ENCODE peak calls at places on chromosome 12, in six cellular contexts. Y, O, B, P, W and C are unnamed samples.

GRCh38 chr12:94545937-94546771 is 86.5 kb upstream of the CEP83 start:
- DNase-seq in W (no peak), B (peak), P (no peak), Y (no peak), O (peak), C (peak)

GRCh38 chr12:92396647-92397258 is 251.1 kb upstream of the BTG1 start:
- DNase-seq in B (no peak), Y (no peak), P (no peak), W (no peak), O (no peak), C (no peak)

GRCh38 chr12:4030938-4031702 is 157.9 kb upstream of the PARP11 start:
- DNase-seq in W (peak), O (peak), Y (peak), B (peak), P (peak), C (peak)

GRCh38 chr12:65355461-65355860 is 77.0 kb downstream of the MSRB3 start:
- DNase-seq in B (no peak), Y (no peak), P (no peak), W (no peak), O (no peak), C (no peak)

GRCh38 chr12:128551266-128552025 is 272.3 kb downstream of the SLC15A4 start:
- DNase-seq in Y (no peak), B (no peak), P (no peak), W (no peak), O (no peak), C (no peak)

GRCh38 chr12:49422038-49422575 is 54.8 kb downstream of the SPATS2 start:
- DNase-seq in P (no peak), B (no peak), O (no peak), W (no peak), Y (no peak), C (no peak)

GRCh38 chr12:117911347-117911746 is 57.4 kb downstream of the KSR2 start:
- DNase-seq in O (no peak), Y (no peak), B (no peak), W (no peak), P (no peak), C (no peak)

GRCh38 chr12:27453462-27453861 is 6.9 kb downstream of the SMCO2 start:
- DNase-seq in O (no peak), P (no peak), W (no peak), Y (no peak), B (no peak), C (no peak)

GRCh38 chr12:131948166-131948712 is 1.5 kb upstream of the EP400 start:
- DNase-seq in Y (no peak), W (no peak), P (no peak), O (no peak), B (no peak), C (no peak)

GRCh38 chr12:46921754-46922113 is 95.9 kb upstream of the SLC38A4 start:
- DNase-seq in Y (no peak), O (no peak), B (no peak), W (no peak), P (no peak), C (no peak)

GRCh38 chr12:3564861-3565260 is 73.9 kb downstream of the PRMT8 start:
- DNase-seq in B (no peak), Y (no peak), P (no peak), W (no peak), O (no peak), C (no peak)

GRCh38 chr12:92505373-92506340 is 197.1 kb upstream of the PLEKHG7 start:
- DNase-seq in Y (peak), P (peak), B (peak), O (no peak), W (no peak), C (no peak)

GRCh38 chr12:6608592-6609311 is 1.6 kb upstream of the CHD4 start:
- DNase-seq in W (peak), Y (peak), O (no peak), B (no peak), P (no peak), C (no peak)

GRCh38 chr12:100706029-100706428 is 88.5 kb upstream of the ANO4 start:
- DNase-seq in O (no peak), W (no peak), P (no peak), B (no peak), Y (no peak), C (no peak)

GRCh38 chr12:2387051-2387834 is 334.5 kb downstream of the CACNA1C start:
- DNase-seq in Y (no peak), W (no peak), P (no peak), B (no peak), O (no peak), C (no peak)

GRCh38 chr12:104333692-104334255 is 30.2 kb downstream of the EID3 start:
- DNase-seq in O (no peak), W (no peak), P (no peak), B (no peak), Y (no peak), C (no peak)

GRCh38 chr12:104334581-104334980 is 31.0 kb downstream of the EID3 start:
- DNase-seq in P (no peak), O (no peak), B (no peak), Y (no peak), W (no peak), C (no peak)

GRCh38 chr12:104331376-104331775 is 27.8 kb downstream of the EID3 start:
- DNase-seq in B (no peak), O (no peak), Y (no peak), W (no peak), P (no peak), C (no peak)

GRCh38 chr12:104328790-104329189 is 25.3 kb downstream of the EID3 start:
- DNase-seq in O (no peak), B (no peak), P (no peak), W (no peak), Y (no peak), C (no peak)

DNA sequence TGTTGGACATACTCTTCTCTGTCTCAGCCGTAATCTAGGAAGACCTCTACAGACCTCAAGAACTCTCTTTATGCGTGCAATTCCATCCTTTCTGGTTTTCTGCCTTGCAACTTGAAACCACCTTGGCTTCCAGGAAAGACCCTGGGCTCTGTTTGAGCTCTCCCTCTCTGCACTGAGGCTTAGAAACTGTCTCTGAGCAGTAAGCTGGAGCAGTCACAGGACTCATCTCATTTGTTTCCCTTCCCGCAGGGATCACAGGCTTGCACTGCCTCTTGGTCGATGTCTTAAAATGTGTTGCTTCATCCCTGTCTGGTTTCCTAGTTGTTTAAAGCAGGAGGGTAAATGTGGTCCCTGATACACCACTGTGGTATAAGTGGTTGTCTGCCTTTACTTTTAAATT is 26.2 kb downstream of the EID3 start:
- DNase-seq in B (no peak), P (no peak), Y (no peak), W (no peak), O (no peak), C (no peak)
- TF ChIP-seq POLR2AphosphoS5 in B (no peak), P (no peak), Y (no peak), W (no peak), O (no peak), C (no peak)

DNA sequence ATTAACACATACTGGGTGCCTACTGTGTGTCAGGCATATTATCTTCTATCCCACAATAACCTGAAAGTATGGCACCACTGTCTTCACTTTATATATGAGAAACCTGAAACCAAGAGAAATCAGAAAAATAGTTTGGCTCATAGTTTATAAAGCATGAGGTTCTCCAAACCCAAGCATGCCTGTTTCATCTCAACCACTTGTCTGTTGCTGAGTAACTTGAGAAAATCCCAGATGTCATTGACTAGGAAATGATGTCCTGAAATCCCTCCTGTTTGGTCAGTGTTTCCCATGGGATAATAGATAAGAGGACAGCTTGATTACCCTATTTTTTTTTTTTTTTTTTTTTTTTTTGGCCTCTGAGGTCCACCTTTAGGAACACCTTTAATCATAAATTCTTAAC is 2.6 kb upstream of the IFNG-AS1 start:
- DNase-seq in B (no peak), P (no peak), O (no peak), W (no peak), Y (no peak), C (no peak)
- TF ChIP-seq POLR2AphosphoS5 in B (no peak), P (no peak), O (no peak), W (no peak), Y (no peak), C (no peak)

DNA sequence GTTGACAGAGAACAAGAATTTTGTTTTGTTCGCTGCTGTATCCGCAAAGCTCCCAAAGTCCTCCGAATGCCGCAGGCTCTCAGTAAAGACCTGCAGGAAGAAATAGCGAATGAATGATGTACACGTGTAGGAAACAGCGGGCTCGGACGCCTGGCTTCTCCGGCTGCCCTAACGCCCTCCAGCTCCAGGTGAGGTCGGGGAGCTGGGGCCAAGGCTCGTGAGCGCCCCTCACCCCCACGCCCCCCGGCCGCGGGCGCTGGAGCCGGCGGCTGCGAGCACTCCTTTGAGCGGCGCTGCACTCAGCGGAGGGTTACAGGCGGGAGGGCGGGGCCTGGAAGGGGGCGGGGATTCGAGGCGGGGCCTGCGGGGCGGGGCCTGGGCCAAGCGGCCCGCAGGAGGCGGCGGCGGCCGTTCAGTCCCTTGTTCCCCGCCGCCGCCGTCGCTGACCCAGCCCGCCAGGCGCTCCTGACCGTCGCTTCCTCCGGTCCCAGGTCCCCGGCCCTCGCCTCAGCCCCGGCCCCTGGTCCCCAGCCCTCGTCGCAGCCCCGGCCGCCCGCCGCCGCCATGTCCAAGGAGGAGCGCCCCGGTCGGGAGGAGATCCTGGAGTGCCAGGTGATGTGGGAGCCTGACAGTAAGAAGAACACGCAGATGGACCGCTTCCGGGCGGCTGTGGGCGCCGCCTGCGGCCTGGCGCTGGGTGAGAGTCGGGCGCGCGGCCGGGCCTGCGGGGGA is at the start of gene AACS:
- DNase-seq in O (peak), Y (peak), W (peak), B (peak), P (peak), C (peak)
- TF ChIP-seq POLR2AphosphoS5 in O (peak), Y (peak), W (peak), B (no peak), P (no peak), C (peak)

DNA sequence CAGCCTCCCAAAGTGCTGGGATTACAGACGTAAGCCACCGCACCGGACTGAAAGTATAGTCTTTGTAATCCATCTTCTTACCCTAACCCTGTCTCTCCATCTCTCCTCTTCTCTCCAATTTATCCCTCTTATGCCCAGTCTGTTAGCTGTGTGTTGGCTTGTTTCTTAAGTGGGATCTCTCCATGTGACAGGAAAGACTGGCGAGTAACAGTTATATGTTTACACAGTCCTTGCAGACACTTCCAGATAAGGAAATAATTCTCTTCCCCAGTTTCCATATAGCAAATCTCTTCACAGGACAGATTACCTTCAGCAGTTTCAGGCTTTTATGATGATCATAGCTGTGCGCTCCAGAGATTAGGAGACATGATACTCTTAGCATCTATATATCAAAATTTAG is 16.0 kb upstream of the DIP2B start:
- DNase-seq in O (no peak), W (no peak), B (no peak), Y (no peak), P (no peak), C (no peak)
- TF ChIP-seq POLR2AphosphoS5 in O (no peak), W (no peak), B (no peak), Y (no peak), P (no peak), C (no peak)

GRCh38 chr12:121132601-121133481 is at the start of gene P2RX7:
- DNase-seq in P (peak), O (peak), B (peak), Y (peak), W (peak), C (no peak)
- TF ChIP-seq POLR2AphosphoS5 in P (peak), O (peak), B (no peak), Y (peak), W (no peak), C (no peak)

GRCh38 chr12:109759076-109759420 is 45.4 kb downstream of the FAM222A start:
- DNase-seq in O (no peak), W (peak), Y (no peak), B (peak), P (no peak), C (no peak)

GRCh38 chr12:109759595-109759994 is 46.0 kb downstream of the FAM222A start:
- DNase-seq in W (peak), O (no peak), Y (peak), P (no peak), B (no peak), C (no peak)

GRCh38 chr12:109757671-109758265 is 44.1 kb downstream of the FAM222A start:
- DNase-seq in B (peak), P (no peak), O (no peak), Y (no peak), W (peak), C (no peak)

GRCh38 chr12:109760031-109760929 is 46.7 kb downstream of the FAM222A start:
- DNase-seq in P (no peak), B (peak), W (peak), O (no peak), Y (peak), C (no peak)

GRCh38 chr12:109758406-109759075 is 44.9 kb downstream of the FAM222A start:
- DNase-seq in Y (no peak), P (no peak), O (no peak), W (peak), B (peak), C (no peak)
- TF ChIP-seq POLR2AphosphoS5 in Y (no peak), P (no peak), O (no peak), W (no peak), B (no peak), C (no peak)

DNA sequence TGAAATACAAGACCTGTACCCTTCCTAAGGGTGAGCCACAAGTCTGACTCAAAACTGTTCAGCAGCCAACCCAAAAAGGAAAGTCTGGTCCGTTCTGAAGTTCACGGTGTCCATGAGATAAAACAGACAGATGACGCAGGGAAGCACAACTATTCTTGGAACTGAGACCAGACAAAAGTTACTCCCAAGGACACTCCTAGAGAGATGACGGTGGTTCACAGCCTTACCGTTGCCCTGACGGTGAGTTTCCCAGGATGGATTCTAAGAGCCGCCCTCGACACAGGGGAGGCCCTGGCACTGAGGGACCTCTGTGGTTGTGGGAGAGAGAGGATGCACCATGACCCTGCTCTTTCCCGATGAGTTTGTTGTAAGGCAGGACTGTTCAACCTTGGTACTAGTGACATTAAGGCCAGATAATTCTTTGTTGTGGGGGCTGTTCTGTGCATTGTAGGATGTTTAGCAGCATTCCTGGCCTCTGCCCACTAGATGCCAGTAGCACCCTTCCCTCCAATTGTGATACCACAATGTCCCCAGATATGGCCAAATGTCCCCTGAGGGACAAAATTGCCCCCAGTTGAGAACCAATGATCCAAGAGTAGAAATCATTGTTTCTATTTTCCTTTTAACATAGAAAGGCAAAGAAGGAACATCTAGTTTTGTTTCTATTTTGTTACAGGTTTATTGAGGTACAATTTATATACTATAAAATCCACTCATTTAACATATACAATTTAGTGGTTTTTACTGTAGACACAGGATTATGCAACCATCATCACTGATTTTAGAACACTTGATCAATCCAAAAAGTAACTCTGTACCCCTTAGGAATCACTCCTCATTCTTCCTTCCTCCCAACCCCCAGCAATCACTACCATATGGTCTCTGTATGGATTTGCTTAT is 23.0 kb downstream of the OR10P1 start:
- DNase-seq in Y (no peak), P (no peak), B (no peak), O (no peak), W (no peak), C (no peak)
- TF ChIP-seq POLR2AphosphoS5 in Y (no peak), P (no peak), B (peak), O (no peak), W (no peak), C (no peak)

GRCh38 chr12:57890191-57891120 is 43.9 kb upstream of the CTDSP2 start:
- DNase-seq in Y (no peak), P (no peak), O (no peak), B (no peak), W (no peak), C (no peak)

GRCh38 chr12:57891639-57892228 is 45.2 kb upstream of the CTDSP2 start:
- DNase-seq in W (no peak), Y (no peak), B (no peak), P (no peak), O (no peak), C (no peak)

GRCh38 chr12:57887631-57888406 is 41.3 kb upstream of the CTDSP2 start:
- DNase-seq in W (no peak), O (peak), P (no peak), B (peak), Y (no peak), C (no peak)

GRCh38 chr12:57888407-57889157 is 42.1 kb upstream of the CTDSP2 start:
- DNase-seq in W (no peak), B (peak), P (no peak), Y (no peak), O (peak), C (no peak)

GRCh38 chr12:57889541-57889989 is 43.0 kb upstream of the CTDSP2 start:
- DNase-seq in B (no peak), W (no peak), O (no peak), Y (no peak), P (no peak), C (no peak)
- TF ChIP-seq POLR2AphosphoS5 in B (peak), W (peak), O (peak), Y (no peak), P (no peak), C (no peak)